ENCODE peak calls at places on chromosome 14, in five cellular contexts. D is GM23338, G is esophagus muscularis mucosa, N is transverse colon, U is HCT116. H is an unnamed sample.

GRCh38 chr14:69943084-69943797 is 64.0 kb downstream of the SMOC1 start:
- DNase-seq in D (no peak), G (no peak), U (no peak), N (no peak), H (no peak)

GRCh38 chr14:64671591-64671990 is 32.6 kb upstream of the PLEKHG3 start:
- DNase-seq in N (no peak), D (peak), G (no peak), U (peak), H (no peak)

GRCh38 chr14:30798961-30799360 is 75.4 kb upstream of the COCH start:
- DNase-seq in N (no peak), D (no peak), G (no peak), U (no peak), H (no peak)

GRCh38 chr14:23162005-23162404 is 21.5 kb downstream of the SLC7A8 start:
- DNase-seq in D (no peak), N (peak), G (no peak), U (no peak), H (no peak)

GRCh38 chr14:33362934-33363333 is 424.3 kb downstream of the NPAS3 start:
- DNase-seq in G (no peak), D (no peak), U (no peak), N (no peak), H (no peak)

GRCh38 chr14:38185661-38186060 is 22.0 kb upstream of the SSTR1 start:
- DNase-seq in N (no peak), G (no peak), D (no peak), U (no peak), H (no peak)

GRCh38 chr14:42014301-42014700 is 407.6 kb downstream of the LRFN5 start:
- DNase-seq in G (no peak), N (no peak), D (no peak), U (no peak), H (no peak)

GRCh38 chr14:65639216-65639615 is 226.7 kb downstream of the FUT8 start:
- DNase-seq in N (no peak), G (no peak), U (no peak), D (no peak), H (no peak)

GRCh38 chr14:74019743-74020142 is 594 bp downstream of the BBOF1 start:
- DNase-seq in D (no peak), N (no peak), G (no peak), U (no peak), H (no peak)

GRCh38 chr14:104467236-104467635 is 112.3 kb upstream of the C14orf180 start:
- DNase-seq in G (peak), U (no peak), D (no peak), N (no peak), H (no peak)

GRCh38 chr14:81594012-81594411 is 60.4 kb upstream of the SEL1L start:
- DNase-seq in D (no peak), G (no peak), U (no peak), N (no peak), H (no peak)

GRCh38 chr14:81164167-81164774 is 56.5 kb downstream of the GTF2A1 start:
- DNase-seq in D (peak), N (peak), U (peak), G (no peak), H (no peak)

GRCh38 chr14:37145395-37145794 is 27.0 kb downstream of the SLC25A21 start:
- DNase-seq in N (no peak), G (no peak), D (no peak), U (no peak), H (no peak)

GRCh38 chr14:95075789-95076188 is 81.5 kb downstream of the DICER1 start:
- DNase-seq in D (no peak), N (no peak), U (no peak), G (no peak), H (no peak)

GRCh38 chr14:106417224-106418049 is 891.1 kb downstream of the TMEM121 start:
- DNase-seq in U (peak), G (no peak), N (peak), D (peak), H (peak)

GRCh38 chr14:50063876-50064420 is 52.4 kb downstream of the VCPKMT start:
- DNase-seq in N (no peak), G (no peak), U (no peak), D (no peak), H (no peak)

GRCh38 chr14:90850487-90850886 is 34.3 kb upstream of the TTC7B start:
- DNase-seq in G (no peak), N (no peak), U (peak), D (peak), H (no peak)

GRCh38 chr14:81728447-81728846 is 194.8 kb upstream of the SEL1L start:
- DNase-seq in N (no peak), G (no peak), D (no peak), U (no peak), H (no peak)

GRCh38 chr14:38887696-38888095 is 215.3 kb downstream of the SEC23A start:
- DNase-seq in D (peak), N (no peak), U (no peak), G (no peak), H (no peak)

GRCh38 chr14:42480235-42480634 is 873.6 kb downstream of the LRFN5 start:
- DNase-seq in G (no peak), N (no peak), D (no peak), U (no peak), H (no peak)

GRCh38 chr14:29755311-29756052 is 172.2 kb downstream of the PRKD1 start:
- DNase-seq in N (no peak), G (no peak), D (no peak), U (no peak), H (no peak)

GRCh38 chr14:89276424-89276975 is 140.5 kb downstream of the FOXN3 start:
- DNase-seq in G (no peak), U (no peak), N (peak), D (no peak), H (peak)

GRCh38 chr14:47948981-47949380 is 273.6 kb upstream of the MDGA2 start:
- DNase-seq in D (peak), N (no peak), G (no peak), U (no peak), H (no peak)

GRCh38 chr14:76309572-76310551 is 66.1 kb upstream of the ESRRB start:
- DNase-seq in U (no peak), N (no peak), G (no peak), D (peak), H (no peak)

GRCh38 chr14:49966304-49966809 is 73.5 kb downstream of the ARF6 start:
- DNase-seq in U (no peak), G (no peak), N (peak), D (peak), H (no peak)

GRCh38 chr14:64800000-64800399 is 79.7 kb downstream of the SPTB start:
- DNase-seq in N (peak), D (peak), U (peak), G (no peak), H (no peak)

GRCh38 chr14:24839617-24840203 is 205.7 kb upstream of the GZMB start:
- DNase-seq in N (peak), G (no peak), D (no peak), U (no peak), H (no peak)
- TF ChIP-seq POLR2AphosphoS5 in N (no peak), G (no peak), D (no peak), U (no peak), H (no peak)

GRCh38 chr14:72708708-72709475 is 185.0 kb downstream of the DPF3 start:
- DNase-seq in G (no peak), D (peak), N (no peak), U (peak), H (no peak)
- TF ChIP-seq CTCF in G (no peak), D (no peak), N (no peak), U (no peak), H (no peak)

DNA sequence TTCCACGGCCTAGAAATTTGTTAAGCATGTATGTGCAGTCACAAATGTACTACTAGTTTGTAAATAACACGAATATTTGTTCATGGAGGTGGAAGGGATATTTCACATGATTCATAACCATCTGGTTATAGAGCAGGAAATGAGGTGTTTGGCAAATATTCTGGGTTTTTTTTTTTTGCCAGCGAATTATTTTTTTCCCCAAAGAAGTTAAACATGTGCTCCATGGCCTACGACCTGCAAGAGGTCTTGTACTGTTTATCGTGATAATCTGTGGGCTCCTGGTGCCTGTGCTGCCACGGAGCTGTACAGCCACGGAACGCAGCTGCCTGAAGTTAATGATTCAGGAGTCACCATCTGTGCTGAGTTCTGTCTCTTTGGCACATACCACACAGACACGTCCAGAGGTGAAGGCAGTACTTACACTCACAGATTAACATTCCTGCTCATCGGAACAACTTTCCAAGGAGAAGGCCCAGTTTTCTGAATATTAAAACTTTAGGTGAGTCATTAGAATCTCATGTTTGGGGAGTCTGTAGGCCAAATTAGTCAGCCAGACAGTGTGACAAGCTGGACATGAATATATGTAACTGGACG is 156.3 kb downstream of the TMX1 start:
- DNase-seq in D (no peak), G (no peak), N (peak), U (no peak), H (no peak)
- H3K27ac ChIP-seq in D (no peak), G (peak), N (peak), U (no peak), H (peak)

GRCh38 chr14:77967110-77967509 is 167.2 kb downstream of the ADCK1 start:
- DNase-seq in U (no peak), D (no peak), N (no peak), G (no peak), H (no peak)
- TF ChIP-seq POLR2AphosphoS5 in U (no peak), D (no peak), N (no peak), G (no peak), H (no peak)

GRCh38 chr14:22118894-22119477 is 445.4 kb upstream of the OR4E1 start:
- DNase-seq in G (no peak), U (no peak), N (no peak), D (no peak), H (no peak)

GRCh38 chr14:22123188-22123560 is 449.6 kb upstream of the OR4E1 start:
- DNase-seq in U (no peak), D (no peak), G (no peak), N (no peak), H (no peak)

GRCh38 chr14:22124071-22124613 is 450.5 kb upstream of the OR4E1 start:
- DNase-seq in G (no peak), D (no peak), U (no peak), N (no peak), H (no peak)

DNA sequence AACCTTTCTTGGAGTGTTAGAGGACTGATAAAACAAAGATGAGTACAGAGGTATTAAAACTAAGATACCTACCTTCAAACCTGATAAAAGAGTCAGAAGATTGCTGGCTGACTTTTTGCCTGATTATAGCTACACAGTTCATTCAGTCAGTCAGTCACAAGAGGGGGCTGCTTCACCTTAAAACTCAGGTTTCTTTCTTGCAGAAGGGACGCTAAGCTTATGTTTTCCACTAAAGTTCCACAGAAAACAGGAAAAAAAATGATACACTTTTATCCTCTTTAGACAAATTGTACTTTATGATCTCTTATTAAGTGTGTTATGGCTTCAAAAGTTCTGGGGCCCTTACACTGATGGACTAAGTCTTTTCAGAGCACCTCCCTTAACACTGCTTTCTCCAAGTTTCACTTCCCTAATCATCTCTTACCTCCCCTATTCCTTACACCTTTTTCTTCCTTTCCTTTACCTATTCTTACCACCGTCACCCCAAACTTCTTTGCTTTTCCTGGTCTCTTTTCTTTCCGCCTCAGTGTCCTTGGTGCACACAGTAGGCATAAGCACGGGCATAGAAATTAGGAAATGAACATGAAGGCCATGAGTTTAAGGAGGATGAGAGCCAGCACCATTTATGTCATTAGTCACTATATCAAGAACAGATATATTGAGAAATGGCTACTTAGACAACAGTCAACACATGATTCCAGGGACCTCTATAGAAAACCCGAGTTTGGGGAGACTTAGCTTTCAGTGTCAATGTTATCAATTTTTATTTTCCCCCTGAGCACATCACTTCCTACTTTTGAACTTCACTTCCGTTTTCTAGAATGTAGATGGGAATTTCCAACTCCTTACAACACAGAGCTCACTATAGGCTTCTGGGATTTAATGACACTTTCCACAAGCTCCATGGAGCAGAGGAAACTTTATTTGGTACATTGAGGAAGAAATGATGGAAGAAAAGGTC is 448.9 kb upstream of the OR4E1 start:
- DNase-seq in N (peak), U (no peak), G (no peak), D (peak), H (no peak)
- TF ChIP-seq CTCF in N (peak), U (peak), G (no peak), D (peak), H (no peak)

GRCh38 chr14:24182110-24182882 is 6.3 kb downstream of the IPO4 start:
- DNase-seq in D (no peak), N (no peak), G (no peak), U (no peak), H (no peak)
- H3K27ac ChIP-seq in D (no peak), N (no peak), G (no peak), U (no peak), H (no peak)

DNA sequence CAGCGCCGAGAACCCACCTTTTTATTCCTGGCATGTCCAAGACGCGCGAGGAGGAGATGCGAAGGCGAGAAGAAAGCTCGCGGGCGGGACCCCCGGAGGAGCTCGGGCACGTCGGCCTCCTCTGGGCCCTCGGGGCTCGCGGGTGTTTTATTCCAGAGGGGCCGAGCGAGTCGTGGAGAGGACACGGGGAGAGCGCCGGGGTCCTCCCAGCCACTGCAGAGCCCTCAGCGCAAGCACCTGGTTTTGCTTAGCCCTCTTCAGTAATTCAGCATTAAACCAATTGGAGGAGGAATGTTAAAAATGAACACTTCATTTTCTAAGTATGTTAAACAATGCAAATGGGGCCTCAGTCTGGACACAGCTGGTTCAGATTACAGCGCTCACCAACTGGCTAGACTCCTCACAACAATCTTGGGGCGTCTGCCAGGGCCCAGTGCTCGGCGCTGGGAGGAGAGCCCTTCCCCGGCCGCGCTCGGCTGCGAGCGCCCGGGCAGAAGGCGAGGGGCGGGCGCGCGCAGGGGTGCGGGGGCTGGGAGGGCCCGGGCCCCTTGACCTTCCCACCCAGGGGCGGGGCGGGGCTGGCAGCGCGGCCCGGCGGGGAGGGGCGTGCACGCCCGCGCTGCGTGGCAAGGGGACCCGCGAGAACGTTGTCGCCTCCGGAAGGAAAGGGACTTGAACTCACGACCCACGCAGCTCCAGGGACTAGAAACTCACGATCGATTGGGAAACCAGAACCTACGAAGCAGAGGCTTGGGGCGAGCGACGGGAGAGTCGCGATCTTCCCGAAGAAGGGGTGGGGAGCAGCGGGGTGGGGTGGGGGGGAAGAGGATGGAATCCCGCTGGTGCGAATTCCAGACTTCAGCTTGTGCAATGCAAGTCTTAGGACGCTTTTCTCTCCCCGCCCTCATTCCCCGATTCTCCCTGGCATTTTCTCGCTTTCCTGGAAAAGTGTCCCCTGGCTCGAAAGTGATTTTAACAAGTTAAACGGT is at the start of gene FBLN5:
- DNase-seq in D (peak), N (peak), U (no peak), G (no peak), H (peak)
- TF ChIP-seq POLR2AphosphoS5 in D (peak), N (peak), U (no peak), G (peak), H (no peak)

DNA sequence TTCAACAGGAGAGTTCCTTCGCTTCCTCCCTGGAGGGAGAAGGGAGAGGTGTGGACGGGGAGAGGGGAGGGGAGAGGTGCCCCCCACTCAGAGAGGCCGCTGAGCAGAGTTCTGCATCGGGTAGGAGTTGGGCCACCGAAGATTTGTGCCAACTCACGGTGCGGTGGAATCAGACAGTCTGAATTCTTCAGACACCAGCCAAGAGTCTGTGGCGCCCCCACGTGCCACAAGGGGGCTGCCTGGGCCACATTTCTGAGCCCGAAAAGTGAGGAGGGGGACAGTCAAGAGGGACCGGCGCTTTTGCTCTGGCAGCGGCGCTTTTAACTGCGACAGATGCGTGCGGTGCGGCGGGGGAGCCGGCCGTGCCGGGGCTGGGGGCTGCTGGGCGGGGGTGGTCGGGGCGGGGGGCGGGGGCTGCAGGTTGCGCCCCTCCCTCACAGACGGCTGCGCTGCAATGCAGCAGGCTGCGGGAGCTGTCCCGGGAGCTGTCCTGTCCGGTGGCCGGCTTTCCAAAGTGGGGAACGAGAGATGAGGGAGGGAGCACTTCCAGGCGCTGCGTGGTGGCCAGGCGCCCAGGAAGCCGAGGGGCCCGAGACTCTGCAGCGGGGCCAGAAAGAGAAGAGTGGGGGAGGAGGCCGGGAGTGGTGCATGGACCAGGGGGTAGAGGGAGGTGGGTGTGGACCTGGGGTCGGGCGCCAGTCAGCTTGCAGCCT is 941 bp upstream of the RTL1 start:
- DNase-seq in N (no peak), U (no peak), D (peak), G (no peak), H (no peak)
- TF ChIP-seq CTCF in N (no peak), U (peak), D (peak), G (no peak), H (no peak)

H was measured in suprapubic skin.